ENCODE peak calls at places on chromosome 4, in seven cellular contexts. U is KBM-7, V is fibroblast of pulmonary artery, J is body of pancreas, M is right cardiac atrium, H is WERI-Rb-1, K is NCI-H1105. Z is an unnamed sample.

GRCh38 chr4:138243369-138243768 is 1.2 kb upstream of the SLC7A11 start:
- DNase-seq in K (no peak), M (no peak), V (no peak), J (no peak), H (no peak), U (no peak), Z (no peak)

GRCh38 chr4:183758006-183758734 is 99.1 kb downstream of the TRAPPC11 start:
- DNase-seq in K (no peak), U (no peak), M (peak), H (no peak), V (peak), J (peak), Z (no peak)

GRCh38 chr4:7055111-7055989 is 12.2 kb downstream of the TADA2B start:
- DNase-seq in U (no peak), M (no peak), H (no peak), K (no peak), J (no peak), V (no peak), Z (no peak)

GRCh38 chr4:5051210-5051691 is at the start of gene STK32B:
- DNase-seq in K (no peak), H (peak), U (peak), J (peak), V (peak), M (peak), Z (no peak)

GRCh38 chr4:7769936-7770674 is 169.6 kb downstream of the AFAP1 start:
- DNase-seq in K (no peak), U (peak), H (no peak), M (peak), V (peak), J (no peak), Z (no peak)

GRCh38 chr4:52197351-52197750 is 146.2 kb downstream of the SPATA18 start:
- DNase-seq in J (no peak), V (no peak), H (no peak), U (no peak), M (no peak), K (no peak), Z (no peak)

GRCh38 chr4:24857996-24858395 is 54.8 kb downstream of the CCDC149 start:
- DNase-seq in K (no peak), M (no peak), J (no peak), H (no peak), U (no peak), V (peak), Z (no peak)

GRCh38 chr4:55079451-55080173 is 45.8 kb downstream of the KDR start:
- DNase-seq in H (no peak), J (no peak), M (peak), V (no peak), U (no peak), K (no peak), Z (no peak)

GRCh38 chr4:130395871-130396270 is 1299.9 kb downstream of the C4orf33 start:
- DNase-seq in V (peak), J (no peak), K (no peak), U (no peak), M (no peak), H (no peak), Z (no peak)

GRCh38 chr4:26263165-26263564 is 57.6 kb upstream of the RBPJ start:
- DNase-seq in J (no peak), M (no peak), V (no peak), U (no peak), H (no peak), K (no peak), Z (no peak)

GRCh38 chr4:55820260-55820659 is 670 bp downstream of the EXOC1L start:
- DNase-seq in J (no peak), M (no peak), U (no peak), V (no peak), H (no peak), K (no peak), Z (no peak)

GRCh38 chr4:6116696-6117285 is 83.6 kb downstream of the JAKMIP1 start:
- DNase-seq in U (no peak), K (no peak), H (no peak), M (no peak), J (no peak), V (no peak), Z (no peak)

GRCh38 chr4:145481164-145481941 is at the start of gene SMAD1:
- DNase-seq in H (peak), K (peak), J (peak), M (peak), V (peak), U (peak), Z (peak)

GRCh38 chr4:174036111-174036510 is 247.4 kb downstream of the FBXO8 start:
- DNase-seq in V (no peak), K (peak), M (no peak), U (no peak), H (no peak), J (no peak), Z (no peak)

GRCh38 chr4:129261584-129261983 is 165.6 kb downstream of the C4orf33 start:
- DNase-seq in M (no peak), K (no peak), H (no peak), J (no peak), V (no peak), U (no peak), Z (no peak)

GRCh38 chr4:112170451-112170993 is 25.3 kb downstream of the FAM241A start:
- DNase-seq in J (no peak), K (no peak), H (no peak), M (no peak), V (peak), U (no peak), Z (no peak)

GRCh38 chr4:1359161-1359535 is 12.1 kb downstream of the UVSSA start:
- DNase-seq in J (no peak), K (no peak), M (no peak), H (no peak), V (no peak), U (no peak), Z (no peak)

GRCh38 chr4:137390707-137391106 is 141.6 kb downstream of the PCDH18 start:
- DNase-seq in M (no peak), U (no peak), V (peak), J (no peak), K (no peak), H (no peak), Z (no peak)

GRCh38 chr4:185708348-185708747 is 103.6 kb downstream of the SORBS2 start:
- DNase-seq in U (no peak), J (no peak), K (no peak), M (no peak), H (no peak), V (peak), Z (no peak)

GRCh38 chr4:110371016-110371795 is 104.7 kb upstream of the ENPEP start:
- DNase-seq in K (no peak), J (no peak), H (no peak), V (no peak), M (no peak), U (no peak), Z (no peak)

GRCh38 chr4:143386812-143387211 is 50.1 kb downstream of the GAB1 start:
- DNase-seq in J (no peak), H (no peak), M (no peak), V (peak), U (no peak), K (no peak), Z (no peak)

GRCh38 chr4:148271166-148271565 is 171.0 kb downstream of the NR3C2 start:
- DNase-seq in U (no peak), M (no peak), H (no peak), K (no peak), V (no peak), J (no peak), Z (no peak)

GRCh38 chr4:20381005-20381404 is 129.3 kb downstream of the SLIT2 start:
- DNase-seq in U (no peak), V (no peak), K (no peak), M (no peak), J (no peak), H (no peak), Z (no peak)